ENCODE peak calls at places on chromosomes 3 and 15, in ten cellular contexts. O, I, G, Z, J, V, D, P, F and B are unnamed samples.

GRCh38 chr3:150080058-150080730 is 109.5 kb upstream of the PFN2 start:
- DNase-seq in O (no peak), I (no peak), G (no peak), Z (no peak), J (no peak), V (no peak), D (no peak), P (no peak), F (no peak), B (no peak)

GRCh38 chr15:62868507-62868906 is 174.0 kb upstream of the TPM1 start:
- DNase-seq in O (peak; percentile 82), I (no peak), G (no peak), Z (no peak), J (no peak), V (no peak), D (no peak), P (no peak), F (no peak), B (no peak)

GRCh38 chr3:174397848-174398247 is 461.3 kb upstream of the NAALADL2 start:
- DNase-seq in O (peak; percentile 12), I (no peak), G (no peak), Z (no peak), J (no peak), V (no peak), D (peak; percentile 11), P (no peak), F (peak; percentile 56), B (no peak)

GRCh38 chr3:5214352-5214751 is 26.8 kb downstream of the EDEM1 start:
- DNase-seq in O (no peak), I (no peak), G (no peak), Z (no peak), J (no peak), V (no peak), D (no peak), P (no peak), F (no peak), B (no peak)

GRCh38 chr3:172097585-172097984 is 58.2 kb downstream of the FNDC3B start:
- DNase-seq in O (no peak), I (no peak), G (no peak), Z (no peak), J (no peak), V (no peak), D (no peak), P (no peak), F (no peak), B (no peak)

GRCh38 chr15:69414702-69415161 is 583 bp downstream of the KIF23 start:
- DNase-seq in O (peak; percentile 89), I (no peak), G (peak; percentile 77), Z (no peak), J (no peak), V (no peak), D (peak; percentile 64), P (peak; percentile 52), F (peak; percentile 74), B (peak; percentile 30)

GRCh38 chr3:16064660-16065414 is 109.6 kb upstream of the GALNT15 start:
- DNase-seq in O (peak; percentile 93), I (no peak), G (peak; percentile 52), Z (no peak), J (no peak), V (peak; percentile 91), D (no peak), P (no peak), F (peak; percentile 68), B (no peak)

GRCh38 chr3:134652409-134652831 is 1.6 kb upstream of the KY start:
- DNase-seq in O (no peak), I (no peak), G (peak; percentile 38), Z (no peak), J (no peak), V (no peak), D (no peak), P (no peak), F (peak; percentile 37), B (peak; percentile 71)

GRCh38 chr3:127388412-127388811 is 100.6 kb upstream of the PRR20G start:
- DNase-seq in O (no peak), I (no peak), G (no peak), Z (no peak), J (no peak), V (no peak), D (no peak), P (no peak), F (no peak), B (no peak)

GRCh38 chr3:174377684-174378083 is 481.4 kb upstream of the NAALADL2 start:
- DNase-seq in O (no peak), I (no peak), G (no peak), Z (no peak), J (no peak), V (no peak), D (no peak), P (no peak), F (no peak), B (no peak)

GRCh38 chr3:58386966-58387365 is 46.7 kb downstream of the PDHB start:
- DNase-seq in O (peak; percentile 80), I (no peak), G (peak; percentile 45), Z (no peak), J (no peak), V (no peak), D (no peak), P (no peak), F (peak; percentile 19), B (no peak)

GRCh38 chr15:37015476-37015875 is 84.9 kb downstream of the MEIS2 start:
- DNase-seq in O (no peak), I (no peak), G (no peak), Z (no peak), J (no peak), V (no peak), D (no peak), P (no peak), F (no peak), B (no peak)

GRCh38 chr3:55912880-55913279 is 425.8 kb upstream of the WNT5A start:
- DNase-seq in O (no peak), I (no peak), G (no peak), Z (no peak), J (no peak), V (no peak), D (no peak), P (no peak), F (no peak), B (no peak)

GRCh38 chr15:50183112-50183794 is 1.3 kb downstream of the SLC27A2 start:
- DNase-seq in O (no peak), I (no peak), G (no peak), Z (no peak), J (no peak), V (no peak), D (peak; percentile 32), P (no peak), F (no peak), B (no peak)

GRCh38 chr3:106341090-106341489 is 472.3 kb upstream of the CBLB start:
- DNase-seq in O (peak; percentile 36), I (no peak), G (no peak), Z (no peak), J (no peak), V (no peak), D (no peak), P (no peak), F (no peak), B (no peak)

GRCh38 chr3:171772427-171773056 is 37.7 kb downstream of the PLD1 start:
- DNase-seq in O (peak; percentile 57), I (no peak), G (peak; percentile 54), Z (peak; percentile 18), J (no peak), V (no peak), D (peak; percentile 74), P (peak; percentile 63), F (peak; percentile 60), B (peak; percentile 32)

GRCh38 chr15:70159397-70160009 is 61.8 kb upstream of the TLE3 start:
- DNase-seq in O (no peak), I (no peak), G (no peak), Z (no peak), J (no peak), V (no peak), D (no peak), P (no peak), F (no peak), B (no peak)

GRCh38 chr15:52529289-52529929 is 729 bp upstream of the MYO5A start:
- DNase-seq in O (no peak), I (no peak), G (no peak), Z (no peak), J (no peak), V (no peak), D (no peak), P (peak; percentile 25), F (no peak), B (no peak)

GRCh38 chr15:82750831-82751181 is 41.1 kb upstream of the AP3B2 start:
- DNase-seq in O (no peak), I (no peak), G (no peak), Z (no peak), J (no peak), V (no peak), D (peak; percentile 61), P (no peak), F (peak; percentile 25), B (no peak)

GRCh38 chr15:71386448-71387236 is 271.4 kb downstream of the THSD4 start:
- DNase-seq in O (no peak), I (no peak), G (no peak), Z (no peak), J (no peak), V (no peak), D (no peak), P (no peak), F (no peak), B (no peak)

GRCh38 chr15:98981851-98982722 is 25.5 kb downstream of the PGPEP1L start:
- DNase-seq in O (no peak), I (no peak), G (peak; percentile 14), Z (no peak), J (no peak), V (no peak), D (no peak), P (no peak), F (peak; percentile 21), B (no peak)

GRCh38 chr3:149579838-149580542 is 77.8 kb downstream of the WWTR1 start:
- DNase-seq in O (peak; percentile 56), I (no peak), G (peak; percentile 97), Z (no peak), J (no peak), V (no peak), D (no peak), P (no peak), F (peak; percentile 98), B (no peak)

GRCh38 chr15:100209204-100209603 is 132.6 kb downstream of the ADAMTS17 start:
- DNase-seq in O (no peak), I (no peak), G (no peak), Z (no peak), J (no peak), V (no peak), D (no peak), P (no peak), F (no peak), B (no peak)

GRCh38 chr3:66029014-66029413 is 9.7 kb downstream of the MAGI1 start:
- DNase-seq in O (no peak), I (no peak), G (no peak), Z (no peak), J (no peak), V (no peak), D (no peak), P (no peak), F (no peak), B (no peak)

GRCh38 chr15:45728641-45729040 is 93.8 kb downstream of the SQOR start:
- DNase-seq in O (no peak), I (no peak), G (no peak), Z (no peak), J (no peak), V (no peak), D (no peak), P (no peak), F (no peak), B (no peak)

GRCh38 chr3:197364410-197365071 is 66.1 kb upstream of the DLG1 start:
- DNase-seq in O (no peak), I (no peak), G (peak; percentile 29), Z (no peak), J (no peak), V (no peak), D (no peak), P (no peak), F (peak; percentile 70), B (no peak)

GRCh38 chr3:48952510-48953118 is 34.0 kb downstream of the ARIH2 start:
- DNase-seq in O (no peak), I (peak; percentile 7), G (no peak), Z (peak; percentile 15), J (peak; percentile 19), V (no peak), D (peak; percentile 37), P (peak; percentile 78), F (peak; percentile 31), B (no peak)

GRCh38 chr15:90126457-90127435 is 24.5 kb upstream of the IDH2 start:
- DNase-seq in O (no peak), I (no peak), G (no peak), Z (no peak), J (no peak), V (peak; percentile 87), D (no peak), P (peak; percentile 83), F (no peak), B (no peak)